ENCODE peak calls at places on chromosomes 7 and 10, in five cellular contexts. I is lower lobe of right lung, J is GM18507, R is T-helper 2 cell, N is OCI-LY7. D is an unnamed sample.

GRCh38 chr10:6813876-6814275 is 233.8 kb upstream of the PRKCQ start:
- DNase-seq in I (no peak), J (no peak), R (no peak), N (no peak), D (no peak)

GRCh38 chr10:44885710-44886109 is 25.4 kb upstream of the TMEM72 start:
- DNase-seq in I (no peak), J (no peak), R (no peak), N (no peak), D (no peak)

GRCh38 chr7:2217206-2217605 is 15.5 kb downstream of the MAD1L1 start:
- DNase-seq in I (no peak), J (no peak), R (no peak), N (no peak), D (peak; percentile 42)

GRCh38 chr7:131904750-131905327 is 348.4 kb upstream of the PODXL start:
- DNase-seq in I (no peak), J (no peak), R (no peak), N (no peak), D (no peak)

GRCh38 chr10:1195828-1196227 is 139.6 kb downstream of the WDR37 start:
- DNase-seq in I (no peak), J (no peak), R (no peak), N (no peak), D (no peak)

GRCh38 chr10:79937256-79937635 is 11.7 kb downstream of the SFTPD start:
- DNase-seq in I (no peak), J (no peak), R (no peak), N (no peak), D (no peak)

GRCh38 chr7:149719912-149720335 is 53.5 kb downstream of the ZNF467 start:
- DNase-seq in I (no peak), J (peak; percentile 29), R (no peak), N (no peak), D (peak; percentile 20)

GRCh38 chr10:124279882-124280281 is 138.8 kb downstream of the OAT start:
- DNase-seq in I (peak; percentile 47), J (no peak), R (no peak), N (no peak), D (peak; percentile 55)

GRCh38 chr7:1990001-1990670 is 242.6 kb downstream of the MAD1L1 start:
- DNase-seq in I (no peak), J (no peak), R (no peak), N (no peak), D (peak; percentile 51)

GRCh38 chr7:121259826-121260225 is 69.0 kb upstream of the WNT16 start:
- DNase-seq in I (no peak), J (no peak), R (no peak), N (no peak), D (no peak)

D was measured in left lung.